ENCODE peak calls at places on chromosomes 5 and 9, in seven cellular contexts. R is prostate gland, W is IMR-90, X is ovary, B is tibial nerve, L is endodermal cell, P is mucosa of descending colon. Z is an unnamed sample.

GRCh38 chr5:2149196-2149541 is 266.4 kb upstream of the IRX4 start:
- DNase-seq in R (no peak), W (no peak), X (no peak), B (no peak), L (peak; percentile 83), P (no peak), Z (no peak)

GRCh38 chr5:124825250-124825982 is 79.0 kb upstream of the ZNF608 start:
- DNase-seq in R (no peak), W (no peak), X (no peak), B (no peak), L (no peak), P (no peak), Z (no peak)

GRCh38 chr5:115816226-115817042 is at the start of gene CDO1:
- DNase-seq in R (no peak), W (peak; percentile 59), X (peak; percentile 77), B (peak; percentile 61), L (peak; percentile 86), P (peak; percentile 22), Z (peak; percentile 72)

GRCh38 chr9:106675780-106676179 is 187.2 kb upstream of the ZNF462 start:
- DNase-seq in R (no peak), W (no peak), X (no peak), B (no peak), L (no peak), P (no peak), Z (no peak)

GRCh38 chr5:1896602-1897376 is 14.1 kb upstream of the IRX4 start:
- DNase-seq in R (no peak), W (no peak), X (no peak), B (no peak), L (no peak), P (no peak), Z (no peak)

GRCh38 chr9:34957492-34958410 is at the start of gene PHF24:
- DNase-seq in R (no peak), W (no peak), X (no peak), B (no peak), L (peak; percentile 77), P (no peak), Z (no peak)

GRCh38 chr5:112356178-112356956 is 62.7 kb downstream of the EPB41L4A start:
- DNase-seq in R (no peak), W (no peak), X (no peak), B (no peak), L (no peak), P (no peak), Z (no peak)

GRCh38 chr5:134101686-134102439 is 12.6 kb upstream of the TCF7 start:
- DNase-seq in R (no peak), W (no peak), X (peak; percentile 70), B (no peak), L (peak; percentile 96), P (peak; percentile 81), Z (no peak)

GRCh38 chr9:128333368-128333969 is 6.9 kb upstream of the SLC27A4 start:
- DNase-seq in R (no peak), W (no peak), X (no peak), B (no peak), L (no peak), P (no peak), Z (no peak)

GRCh38 chr5:125750538-125751186 is 672.5 kb upstream of the GRAMD2B start:
- DNase-seq in R (no peak), W (no peak), X (no peak), B (no peak), L (no peak), P (no peak), Z (no peak)

GRCh38 chr5:139271201-139272027 is 22.1 kb upstream of the MATR3 start:
- DNase-seq in R (no peak), W (peak; percentile 94), X (no peak), B (no peak), L (no peak), P (no peak), Z (no peak)

GRCh38 chr9:121952611-121953010 is 140.5 kb downstream of the TTLL11 start:
- DNase-seq in R (no peak), W (no peak), X (no peak), B (no peak), L (no peak), P (no peak), Z (no peak)

GRCh38 chr9:116342071-116342470 is 188.5 kb downstream of the PAPPA start:
- DNase-seq in R (no peak), W (no peak), X (no peak), B (no peak), L (no peak), P (no peak), Z (no peak)

GRCh38 chr5:119031047-119031886 is 39.6 kb upstream of the DMXL1 start:
- DNase-seq in R (no peak), W (no peak), X (no peak), B (no peak), L (no peak), P (no peak), Z (no peak)
- H3K4me1 ChIP-seq in R (no peaks in the 10 kb centered on the region), W (no peaks in the 10 kb centered on the region), X (no peaks in the 10 kb centered on the region), B (no peaks in the 10 kb centered on the region), L (no peaks in the 10 kb centered on the region), P (no peaks in the 10 kb centered on the region), Z (no peaks in the 10 kb centered on the region)

DNA sequence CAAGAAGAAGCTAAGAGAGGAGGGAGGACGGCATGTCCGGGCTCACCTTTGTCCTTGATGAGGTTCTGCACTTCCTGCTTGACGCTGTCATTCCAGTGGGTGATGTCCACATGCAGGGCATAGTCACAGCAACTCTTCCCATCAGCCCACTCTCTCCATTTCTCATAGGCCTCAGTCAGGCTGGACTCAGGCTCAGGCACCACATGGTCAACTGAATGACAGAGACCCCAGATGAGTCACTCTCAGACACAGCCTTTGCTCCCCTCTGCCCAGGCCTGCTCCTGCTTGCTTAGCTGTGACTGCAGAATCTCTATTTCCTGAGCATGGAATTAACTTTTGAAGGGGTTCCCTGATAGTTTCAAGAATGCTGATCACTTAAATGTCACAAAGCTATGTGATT is 94.2 kb downstream of the DPYSL3 start:
- DNase-seq in R (no peak), W (peak; percentile 29), X (no peak), B (no peak), L (no peak), P (no peak), Z (no peak)
- H3K4me1 ChIP-seq in R (no peaks in the 10 kb centered on the region), W (peaks cover 17% of the 10 kb centered on the region), X (peaks cover 29% of the 10 kb centered on the region), B (peaks cover 33% of the 10 kb centered on the region), L (no peaks in the 10 kb centered on the region), P (peaks cover 19% of the 10 kb centered on the region), Z (peaks cover 45% of the 10 kb centered on the region)

GRCh38 chr5:51397996-51398395 is 14.7 kb downstream of the ISL1 start:
- DNase-seq in R (no peak), W (no peak), X (no peak), B (no peak), L (peak; percentile 89), P (no peak), Z (no peak)
- H3K4me1 ChIP-seq in R (no peaks in the 10 kb centered on the region), W (no peaks in the 10 kb centered on the region), X (no peaks in the 10 kb centered on the region), B (peaks cover 11% of the 10 kb centered on the region), L (peaks cover 6% of the 10 kb centered on the region), P (no peaks in the 10 kb centered on the region), Z (no peaks in the 10 kb centered on the region)

GRCh38 chr9:70156729-70157128 is 102.0 kb upstream of the SMC5 start:
- DNase-seq in R (no peak), W (peak; percentile 73), X (no peak), B (no peak), L (no peak), P (no peak), Z (no peak)

GRCh38 chr9:70159630-70160029 is 99.1 kb upstream of the SMC5 start:
- DNase-seq in R (no peak), W (peak; percentile 16), X (no peak), B (no peak), L (no peak), P (no peak), Z (no peak)

GRCh38 chr9:70161414-70161732 is 97.4 kb upstream of the SMC5 start:
- DNase-seq in R (no peak), W (no peak), X (no peak), B (no peak), L (no peak), P (no peak), Z (no peak)

GRCh38 chr9:70165006-70165602 is 93.7 kb upstream of the SMC5 start:
- DNase-seq in R (no peak), W (peak; percentile 41), X (no peak), B (no peak), L (no peak), P (no peak), Z (no peak)

DNA sequence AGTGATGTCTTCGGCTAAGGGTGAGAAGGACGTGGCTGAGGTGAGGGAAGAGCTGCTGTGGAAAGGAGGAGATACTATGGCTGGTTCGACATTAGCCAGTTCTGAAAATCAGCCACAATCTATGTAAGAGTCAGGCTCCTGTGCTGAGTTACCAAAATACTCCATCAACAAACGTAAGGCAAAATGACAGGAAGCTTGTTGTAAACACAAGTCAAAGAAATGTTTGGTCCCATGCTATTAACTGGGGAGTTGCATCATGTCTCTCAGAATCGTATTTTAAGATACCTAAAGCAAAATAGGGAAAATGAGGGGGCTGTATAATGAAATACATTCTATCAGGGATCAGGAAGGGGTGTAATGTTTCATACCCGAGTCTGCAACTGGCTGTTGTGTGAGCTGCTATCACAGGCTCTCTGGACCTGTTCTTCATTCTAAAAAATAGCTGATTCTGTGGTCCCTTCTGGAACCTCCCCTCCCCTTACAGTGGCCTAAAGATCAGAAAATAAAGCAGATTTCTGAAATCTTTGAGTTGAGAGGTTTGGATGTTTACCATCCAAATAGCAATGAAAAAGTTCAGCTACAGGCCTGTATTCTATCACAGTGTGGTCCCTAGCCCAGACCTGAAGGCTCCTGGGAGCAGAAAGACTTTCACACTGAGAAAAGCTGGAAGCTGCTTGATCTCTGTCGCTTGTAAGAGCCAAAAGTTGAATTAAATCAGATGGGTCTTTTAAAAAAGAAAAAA is 97.9 kb upstream of the SMC5 start:
- DNase-seq in R (no peak), W (peak; percentile 46), X (no peak), B (no peak), L (no peak), P (no peak), Z (no peak)
- H3K4me1 ChIP-seq in R (no peaks in the 10 kb centered on the region), W (peaks cover 10% of the 10 kb centered on the region), X (peaks cover 9% of the 10 kb centered on the region), B (peaks cover 17% of the 10 kb centered on the region), L (no peaks in the 10 kb centered on the region), P (no peaks in the 10 kb centered on the region), Z (no peaks in the 10 kb centered on the region)

GRCh38 chr9:113652355-113653152 is 189.0 kb downstream of the RGS3 start:
- DNase-seq in R (no peak), W (no peak), X (no peak), B (no peak), L (peak; percentile 28), P (no peak), Z (no peak)
- H3K4me1 ChIP-seq in R (no peaks in the 10 kb centered on the region), W (peaks cover 17% of the 10 kb centered on the region), X (peaks cover 11% of the 10 kb centered on the region), B (peaks cover 19% of the 10 kb centered on the region), L (peaks cover 3% of the 10 kb centered on the region), P (no peaks in the 10 kb centered on the region), Z (peaks cover 68% of the 10 kb centered on the region)

GRCh38 chr9:124260769-124261603 is 3.2 kb downstream of the NEK6 start:
- DNase-seq in R (no peak), W (peak; percentile 69), X (no peak), B (no peak), L (peak; percentile 63), P (peak; percentile 50), Z (no peak)
- H3K4me1 ChIP-seq in R (peaks cover 12% of the 10 kb centered on the region), W (peaks cover 53% of the 10 kb centered on the region), X (peaks cover 21% of the 10 kb centered on the region), B (peaks cover 79% of the 10 kb centered on the region), L (peaks cover 4% of the 10 kb centered on the region), P (peaks cover 50% of the 10 kb centered on the region), Z (peaks cover 63% of the 10 kb centered on the region)

Z was measured in right atrium auricular region.